ENCODE peak calls at places on chromosomes 1 and 21, in four cellular contexts. D is H7, U is NCI-H187, N is frontal cortex. A is an unnamed sample.

GRCh38 chr1:3473381-3473844 is 18.9 kb downstream of the ARHGEF16 start:
- DNase-seq in D (no peak), U (no peak), N (no peak), A (no peak)

GRCh38 chr1:152112101-152112884 is 3.0 kb downstream of the TCHH start:
- DNase-seq in D (peak), U (no peak), N (no peak), A (no peak)

GRCh38 chr1:236512019-236512418 is 11.8 kb upstream of the LGALS8 start:
- DNase-seq in D (no peak), U (no peak), N (no peak), A (no peak)

GRCh38 chr1:237032029-237032428 is 10.0 kb upstream of the RYR2 start:
- DNase-seq in D (peak), U (no peak), N (no peak), A (no peak)

GRCh38 chr1:59701376-59701775 is 113.4 kb upstream of the HOOK1 start:
- DNase-seq in D (no peak), U (no peak), N (no peak), A (no peak)

GRCh38 chr21:39123375-39123774 is 59.9 kb downstream of the PSMG1 start:
- DNase-seq in D (no peak), U (no peak), N (no peak), A (no peak)

GRCh38 chr1:33111965-33112364 is 31.0 kb downstream of the AZIN2 start:
- DNase-seq in D (no peak), U (no peak), N (no peak), A (no peak)

GRCh38 chr1:43197343-43198127 is 25.4 kb downstream of the CFAP57 start:
- DNase-seq in D (no peak), U (no peak), N (no peak), A (no peak)

GRCh38 chr21:42063578-42064521 is 7.3 kb upstream of the UMODL1 start:
- DNase-seq in D (peak), U (no peak), N (no peak), A (no peak)

GRCh38 chr1:232393010-232393833 is 236.7 kb downstream of the SIPA1L2 start:
- DNase-seq in D (no peak), U (no peak), N (no peak), A (no peak)

GRCh38 chr1:9596419-9597123 is 7.9 kb downstream of the TMEM201 start:
- DNase-seq in D (peak), U (no peak), N (no peak), A (no peak)

GRCh38 chr1:181255270-181255929 is 166.9 kb downstream of the IER5 start:
- DNase-seq in D (no peak), U (no peak), N (no peak), A (no peak)

GRCh38 chr1:59020151-59020997 is 236.5 kb upstream of the JUN start:
- DNase-seq in D (no peak), U (no peak), N (no peak), A (no peak)

GRCh38 chr1:168465942-168466702 is 77.7 kb downstream of the XCL2 start:
- DNase-seq in D (no peak), U (peak), N (no peak), A (no peak)

GRCh38 chr1:161872506-161872905 is 106.4 kb downstream of the ATF6 start:
- DNase-seq in D (no peak), U (no peak), N (no peak), A (no peak)

GRCh38 chr1:235742914-235743599 is 93.5 kb upstream of the GNG4 start:
- DNase-seq in D (no peak), U (no peak), N (no peak), A (no peak)

GRCh38 chr1:84353665-84354064 is 44.6 kb upstream of the DNASE2B start:
- DNase-seq in D (no peak), U (no peak), N (no peak), A (no peak)

GRCh38 chr1:157153743-157154142 is 15.5 kb upstream of the ETV3 start:
- DNase-seq in D (no peak), U (no peak), N (no peak), A (no peak)

GRCh38 chr1:243950166-243950565 is 100.1 kb upstream of the AKT3 start:
- DNase-seq in D (no peak), U (no peak), N (no peak), A (no peak)

GRCh38 chr1:63636192-63637105 is 43.2 kb downstream of the PGM1 start:
- DNase-seq in D (no peak), U (no peak), N (no peak), A (no peak)

GRCh38 chr1:161216945-161217712 is 2.0 kb downstream of the FCER1G start:
- DNase-seq in D (no peak), U (no peak), N (no peak), A (no peak)

GRCh38 chr1:24216254-24216653 is 29.2 kb upstream of the IFNLR1 start:
- DNase-seq in D (peak), U (peak), N (no peak), A (no peak)

GRCh38 chr1:101050869-101051268 is 25.3 kb upstream of the DPH5 start:
- DNase-seq in D (no peak), U (no peak), N (no peak), A (no peak)

GRCh38 chr1:25906644-25907300 is 553 bp upstream of the STMN1 start:
- DNase-seq in D (peak), U (peak), N (no peak), A (no peak)

GRCh38 chr1:59985901-59986735 is 59.5 kb upstream of the CYP2J2 start:
- DNase-seq in D (no peak), U (no peak), N (no peak), A (no peak)

GRCh38 chr1:184854456-184855180 is 100.0 kb upstream of the EDEM3 start:
- DNase-seq in D (no peak), U (no peak), N (no peak), A (no peak)